ENCODE peak calls at places on chromosomes 6 and 20, in four cellular contexts. W is prostate gland, P is spleen, E is A549. H is an unnamed sample.
A peak's percentile ranks its signal among the peaks of the same experiment; 100 is the strongest.

GRCh38 chr6:16286151-16286522 is 47.8 kb downstream of the GMPR start:
- DNase-seq in E (peak; percentile 55), W (no peak), P (no peak), H (peak; percentile 60)

GRCh38 chr6:126720326-126720725 is 380.4 kb downstream of the CENPW start:
- DNase-seq in W (no peak), E (no peak), P (no peak), H (no peak)

GRCh38 chr6:151139524-151139923 is 100.2 kb upstream of the AKAP12 start:
- DNase-seq in W (no peak), P (no peak), E (no peak), H (no peak)

GRCh38 chr20:40965671-40966070 is 63.0 kb upstream of the TOP1 start:
- DNase-seq in P (no peak), E (no peak), W (no peak), H (no peak)

GRCh38 chr6:155349129-155349528 is 34.8 kb upstream of the TFB1M start:
- DNase-seq in P (no peak), E (no peak), W (no peak), H (no peak)

GRCh38 chr6:114170372-114170771 is 172.5 kb downstream of the HS3ST5 start:
- DNase-seq in E (no peak), W (no peak), P (no peak), H (no peak)

GRCh38 chr6:152723398-152723797 is 25.7 kb downstream of the MYCT1 start:
- DNase-seq in P (no peak), W (no peak), E (no peak), H (no peak)

GRCh38 chr6:99739526-99739925 is 132.9 kb downstream of the PRDM13 start:
- DNase-seq in E (no peak), P (no peak), W (no peak), H (no peak)

GRCh38 chr20:47071646-47072185 is 177.1 kb downstream of the EYA2 start:
- DNase-seq in E (no peak), W (no peak), P (no peak), H (no peak)

GRCh38 chr6:31203345-31203979 is 33.0 kb upstream of the POU5F1 start:
- DNase-seq in P (no peak), E (peak; percentile 17), W (peak; percentile 57), H (peak; percentile 39)

GRCh38 chr20:9508240-9508661 is 6.1 kb upstream of the LAMP5 start:
- DNase-seq in E (no peak), P (no peak), W (no peak), H (no peak)

GRCh38 chr6:113631616-113632015 is 225.5 kb upstream of the MARCKS start:
- DNase-seq in E (no peak), W (no peak), P (no peak), H (no peak)

GRCh38 chr6:15791401-15792137 is 128.7 kb upstream of the DTNBP1 start:
- DNase-seq in P (no peak), E (no peak), W (no peak), H (no peak)

GRCh38 chr6:3357669-3358068 is 98.9 kb downstream of the PSMG4 start:
- DNase-seq in W (no peak), E (no peak), P (no peak), H (no peak)

GRCh38 chr20:34536798-34537394 is 20.7 kb downstream of the DYNLRB1 start:
- DNase-seq in P (peak; percentile 84), E (no peak), W (no peak), H (no peak)

GRCh38 chr6:165676435-165677068 is 13.5 kb upstream of the PDE10A start:
- DNase-seq in P (no peak), E (no peak), W (no peak), H (peak; percentile 61)

GRCh38 chr20:10970109-10970508 is 296.3 kb upstream of the JAG1 start:
- DNase-seq in P (no peak), W (no peak), E (no peak), H (no peak)

GRCh38 chr20:47276856-47277541 is 79.5 kb downstream of the ZMYND8 start:
- DNase-seq in W (no peak), P (no peak), E (no peak), H (no peak)

GRCh38 chr6:71289039-71289801 is 609 bp downstream of the OGFRL1 start:
- DNase-seq in P (peak; percentile 94), W (peak; percentile 14), E (no peak), H (no peak)

GRCh38 chr6:27518881-27519795 is 46.2 kb upstream of the ZNF184 start:
- DNase-seq in E (no peak), P (peak; percentile 86), W (peak; percentile 56), H (no peak)

GRCh38 chr20:20353574-20353973 is 14.3 kb upstream of the INSM1 start:
- DNase-seq in W (no peak), E (no peak), P (no peak), H (no peak)

GRCh38 chr20:59482581-59483187 is 121.7 kb upstream of the PHACTR3 start:
- DNase-seq in W (no peak), P (peak; percentile 35), E (no peak), H (no peak)

GRCh38 chr20:19291818-19292132 is 79.3 kb downstream of the SLC24A3 start:
- DNase-seq in E (no peak), P (no peak), W (no peak), H (no peak)

GRCh38 chr20:33967126-33967525 is 26.6 kb upstream of the RALY start:
- DNase-seq in P (no peak), E (no peak), W (no peak), H (no peak)

GRCh38 chr6:30616811-30617564 is at the start of gene PPP1R10:
- DNase-seq in E (peak; percentile 86), W (peak; percentile 99), P (peak; percentile 98), H (peak; percentile 79)

GRCh38 chr6:167272618-167273379 is 18.3 kb upstream of the UNC93A start:
- DNase-seq in W (no peak), E (no peak), P (no peak), H (no peak)

GRCh38 chr6:44275749-44276648 is 5.7 kb downstream of the TMEM151B start:
- DNase-seq in W (no peak), P (no peak), E (no peak), H (no peak)

DNA sequence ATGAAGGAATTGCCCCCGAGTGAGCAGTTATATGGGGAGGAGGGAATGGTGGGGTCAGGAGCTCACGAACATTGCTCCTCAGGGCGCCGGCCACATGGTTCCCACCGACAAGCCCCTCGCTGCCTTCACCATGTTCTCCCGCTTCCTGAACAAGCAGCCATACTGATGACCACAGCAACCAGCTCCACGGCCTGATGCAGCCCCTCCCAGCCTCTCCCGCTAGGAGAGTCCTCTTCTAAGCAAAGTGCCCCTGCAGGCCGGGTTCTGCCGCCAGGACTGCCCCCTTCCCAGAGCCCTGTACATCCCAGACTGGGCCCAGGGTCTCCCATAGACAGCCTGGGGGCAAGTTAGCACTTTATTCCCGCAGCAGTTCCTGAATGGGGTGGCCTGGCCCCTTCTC is 7.2 kb downstream of the CTSA start:
- DNase-seq in P (no peak), E (no peak), W (no peak), H (no peak)
- TF ChIP-seq POLR2A in P (no peak), E (no peak), W (no peak), H (no peak)

DNA sequence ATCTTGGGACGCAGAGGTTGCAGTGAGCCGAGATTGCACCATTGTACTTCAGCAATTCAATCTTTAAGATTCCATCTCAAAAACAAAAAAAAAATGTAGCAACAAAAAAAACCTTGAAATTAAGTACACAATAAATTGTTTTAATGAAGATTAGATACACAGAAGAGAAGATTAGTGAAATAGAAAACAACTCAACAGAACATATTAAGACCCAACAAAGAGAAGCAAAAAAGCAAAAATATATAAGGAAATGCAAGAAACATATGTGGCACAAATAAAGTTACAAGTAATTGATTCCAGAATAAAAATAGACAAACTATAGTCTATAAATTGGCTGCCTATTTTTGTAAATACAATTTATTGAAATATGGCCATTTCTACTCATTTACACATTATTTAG is 445.2 kb downstream of the EPM2A start:
- DNase-seq in P (no peak), E (no peak), W (no peak), H (no peak)
- TF ChIP-seq POLR2A in P (no peak), E (no peak), W (no peak), H (no peak)

GRCh38 chr20:32632461-32633354 is 41.0 kb downstream of the C20orf203 start:
- DNase-seq in P (no peak), W (no peak), E (no peak), H (no peak)
- TF ChIP-seq POLR2A in P (no peak), W (no peak), E (no peak), H (no peak)

DNA sequence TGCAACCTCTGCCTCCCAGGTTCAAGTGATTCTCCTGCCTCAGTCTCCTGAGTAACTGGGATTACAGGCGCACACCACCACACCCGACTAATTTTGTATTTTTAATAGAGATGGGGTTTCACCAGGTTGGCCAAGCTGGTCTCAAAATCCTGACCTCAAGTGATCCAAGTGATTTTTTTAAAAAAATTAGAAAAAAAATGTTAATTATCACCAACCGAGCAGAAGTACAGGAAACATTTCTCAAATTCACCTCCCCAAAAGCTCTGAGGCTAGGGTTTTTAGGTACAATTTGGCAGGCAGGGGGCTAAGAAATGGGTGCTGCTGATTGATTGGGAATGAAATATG is 14.9 kb upstream of the SLC22A16 start:
- DNase-seq in W (no peak), P (no peak), E (no peak), H (no peak)
- TF ChIP-seq POLR2A in W (no peak), P (no peak), E (no peak), H (no peak)

H was measured in H54.